ENCODE peak calls at places on chromosomes 13 and 19, in four cellular contexts. B is heart right ventricle; W is left lung; J is stimulated activated CD4-positive, alpha-beta T cell treated with anti-CD3 and anti-CD28 coated beads, Interleukin-4, amount 100 ng/mL, for 1 hour. A is an unnamed sample.

GRCh38 chr19:30359936-30360335 is 12.2 kb upstream of the ZNF536 start:
- DNase-seq in J (no peak), W (no peak), B (no peak), A (no peak)

GRCh38 chr19:5718032-5718578 is 1.8 kb downstream of the LONP1 start:
- DNase-seq in J (peak), W (peak), B (no peak), A (no peak)

GRCh38 chr13:43846496-43846895 is 33.0 kb downstream of the CCDC122 start:
- DNase-seq in J (no peak), B (no peak), W (no peak), A (no peak)

GRCh38 chr13:70784590-70784989 is 676.3 kb upstream of the KLHL1 start:
- DNase-seq in J (no peak), B (no peak), W (no peak), A (no peak)

GRCh38 chr13:38970380-38971051 is 20.1 kb downstream of the STOML3 start:
- DNase-seq in W (no peak), J (no peak), B (no peak), A (no peak)

GRCh38 chr19:10120538-10121198 is 969 bp upstream of the EIF3G start:
- DNase-seq in W (no peak), B (no peak), J (no peak), A (no peak)

GRCh38 chr13:72805663-72806341 is 23.9 kb downstream of the PIBF1 start:
- DNase-seq in J (no peak), W (no peak), B (no peak), A (no peak)

GRCh38 chr19:54152267-54152666 is 7.3 kb downstream of the LENG1 start:
- DNase-seq in W (no peak), J (no peak), B (no peak), A (no peak)

GRCh38 chr13:74868044-74868443 is 613.9 kb downstream of the TBC1D4 start:
- DNase-seq in J (no peak), W (no peak), B (no peak), A (no peak)

GRCh38 chr13:48542138-48542537 is 9.3 kb upstream of the RCBTB2 start:
- DNase-seq in J (no peak), W (no peak), B (no peak), A (no peak)

GRCh38 chr19:55935206-55935605 is 3.1 kb upstream of the NLRP13 start:
- DNase-seq in J (no peak), W (no peak), B (no peak), A (no peak)

GRCh38 chr13:98324105-98324504 is 147.0 kb upstream of the RNF113B start:
- DNase-seq in W (no peak), B (no peak), J (no peak), A (no peak)

GRCh38 chr19:51341066-51341465 is 873 bp downstream of the VSIG10L start:
- DNase-seq in W (no peak), J (no peak), B (no peak), A (no peak)

GRCh38 chr19:49908480-49909420 is 12.1 kb upstream of the IL4I1 start:
- DNase-seq in W (no peak), B (no peak), J (no peak), A (no peak)

GRCh38 chr19:13842294-13843103 is 34.4 kb upstream of the NANOS3 start:
- DNase-seq in J (peak), B (peak), W (peak), A (peak)

GRCh38 chr13:19586904-19587634 is 25.7 kb upstream of the TPTE2 start:
- DNase-seq in B (peak), J (peak), W (peak), A (peak)

GRCh38 chr13:20566424-20566916 is 487 bp upstream of the IFT88 start:
- DNase-seq in J (no peak), B (no peak), W (no peak), A (no peak)

GRCh38 chr19:4445963-4446668 is 11.5 kb downstream of the UBXN6 start:
- DNase-seq in J (no peak), W (no peak), B (no peak), A (no peak)

GRCh38 chr19:44644391-44645016 is 794 bp downstream of the PVR start:
- DNase-seq in W (no peak), B (no peak), J (no peak), A (no peak)

A was measured in mucosa of gallbladder.